ENCODE peak calls at places on chromosome X, in seven cellular contexts. One of them, this sample, is unnamed.

GRCh38 chrX:49610718-49611310 is 12.0 kb downstream of the GAGE1 start:
- DNase-seq in GM20000: no peak
- DNase-seq in body of pancreas: no peak
- DNase-seq in BJ: no peak
- DNase-seq in left ventricle myocardium inferior: no peak
- DNase-seq in cardiac fibroblast: no peak
- DNase-seq in choroid plexus epithelial cell: no peak
- DNase-seq in this sample: no peak

GRCh38 chrX:112513154-112513553 is 166.6 kb downstream of the LHFPL1 start:
- DNase-seq in left ventricle myocardium inferior: no peak
- DNase-seq in cardiac fibroblast: no peak
- DNase-seq in choroid plexus epithelial cell: peak; percentile 1
- DNase-seq in GM20000: no peak
- DNase-seq in BJ: no peak
- DNase-seq in body of pancreas: no peak
- DNase-seq in this sample: no peak

GRCh38 chrX:152901816-152902501 is 4.1 kb downstream of the ZNF185 start:
- DNase-seq in left ventricle myocardium inferior: no peak
- DNase-seq in body of pancreas: no peak
- DNase-seq in GM20000: no peak
- DNase-seq in cardiac fibroblast: no peak
- DNase-seq in BJ: no peak
- DNase-seq in choroid plexus epithelial cell: no peak
- DNase-seq in this sample: no peak

GRCh38 chrX:17634542-17635207 is 102.6 kb upstream of the SCML1 start:
- DNase-seq in cardiac fibroblast: no peak
- DNase-seq in BJ: no peak
- DNase-seq in choroid plexus epithelial cell: no peak
- DNase-seq in GM20000: no peak
- DNase-seq in body of pancreas: peak; percentile 43
- DNase-seq in left ventricle myocardium inferior: no peak
- DNase-seq in this sample: no peak

GRCh38 chrX:45445745-45446412 is 245.2 kb upstream of the DIPK2B start:
- DNase-seq in BJ: peak; percentile 56
- DNase-seq in left ventricle myocardium inferior: no peak
- DNase-seq in GM20000: no peak
- DNase-seq in cardiac fibroblast: peak; percentile 72
- DNase-seq in body of pancreas: no peak
- DNase-seq in choroid plexus epithelial cell: peak; percentile 73
- DNase-seq in this sample: no peak

GRCh38 chrX:116170444-116170843 is at the start of gene AGTR2:
- DNase-seq in cardiac fibroblast: no peak
- DNase-seq in left ventricle myocardium inferior: no peak
- DNase-seq in BJ: no peak
- DNase-seq in GM20000: no peak
- DNase-seq in body of pancreas: no peak
- DNase-seq in choroid plexus epithelial cell: no peak
- DNase-seq in this sample: no peak

GRCh38 chrX:69093960-69094935 is 71.0 kb downstream of the PJA1 start:
- DNase-seq in GM20000: peak; percentile 59
- DNase-seq in choroid plexus epithelial cell: peak; percentile 79
- DNase-seq in BJ: no peak
- DNase-seq in cardiac fibroblast: peak; percentile 72
- DNase-seq in left ventricle myocardium inferior: no peak
- DNase-seq in body of pancreas: peak; percentile 67
- DNase-seq in this sample: peak; percentile 8

GRCh38 chrX:49761481-49761880 is 65.7 kb upstream of the PAGE1 start:
- DNase-seq in choroid plexus epithelial cell: peak; percentile 41
- DNase-seq in cardiac fibroblast: peak; percentile 12
- DNase-seq in left ventricle myocardium inferior: no peak
- DNase-seq in body of pancreas: peak; percentile 25
- DNase-seq in BJ: no peak
- DNase-seq in GM20000: peak; percentile 16
- DNase-seq in this sample: no peak

GRCh38 chrX:23901065-23901464 is 6.7 kb downstream of the APOO start:
- DNase-seq in GM20000: no peak
- DNase-seq in left ventricle myocardium inferior: no peak
- DNase-seq in BJ: no peak
- DNase-seq in body of pancreas: no peak
- DNase-seq in cardiac fibroblast: peak; percentile 79
- DNase-seq in choroid plexus epithelial cell: peak; percentile 86
- DNase-seq in this sample: no peak

GRCh38 chrX:119455264-119455663 is 13.0 kb upstream of the SLC25A5 start:
- DNase-seq in body of pancreas: no peak
- DNase-seq in GM20000: no peak
- DNase-seq in cardiac fibroblast: no peak
- DNase-seq in BJ: no peak
- DNase-seq in choroid plexus epithelial cell: peak; percentile 27
- DNase-seq in left ventricle myocardium inferior: no peak
- DNase-seq in this sample: no peak

GRCh38 chrX:153794897-153795816 is 689 bp downstream of the SSR4 start:
- DNase-seq in choroid plexus epithelial cell: no peak
- DNase-seq in body of pancreas: no peak
- DNase-seq in cardiac fibroblast: peak; percentile 10
- DNase-seq in BJ: no peak
- DNase-seq in GM20000: no peak
- DNase-seq in left ventricle myocardium inferior: no peak
- DNase-seq in this sample: no peak

GRCh38 chrX:2794336-2794735 is 34.4 kb upstream of the GYG2 start:
- DNase-seq in BJ: no peak
- DNase-seq in left ventricle myocardium inferior: no peak
- DNase-seq in body of pancreas: no peak
- DNase-seq in cardiac fibroblast: no peak
- DNase-seq in choroid plexus epithelial cell: no peak
- DNase-seq in GM20000: no peak
- DNase-seq in this sample: no peak

GRCh38 chrX:96763608-96764007 is 79.0 kb downstream of the DIAPH2 start:
- DNase-seq in left ventricle myocardium inferior: no peak
- DNase-seq in body of pancreas: no peak
- DNase-seq in BJ: no peak
- DNase-seq in cardiac fibroblast: no peak
- DNase-seq in GM20000: no peak
- DNase-seq in choroid plexus epithelial cell: no peak
- DNase-seq in this sample: no peak
- TF ChIP-seq CTCF in left ventricle myocardium inferior: no peak
- TF ChIP-seq CTCF in body of pancreas: no peak
- TF ChIP-seq CTCF in BJ: no peak
- TF ChIP-seq CTCF in cardiac fibroblast: no peak
- TF ChIP-seq CTCF in GM20000: no peak
- TF ChIP-seq CTCF in choroid plexus epithelial cell: no peak
- TF ChIP-seq CTCF in this sample: no peak

GRCh38 chrX:47026198-47026597 is 52.0 kb upstream of the RGN start:
- DNase-seq in choroid plexus epithelial cell: no peak
- DNase-seq in left ventricle myocardium inferior: no peak
- DNase-seq in GM20000: no peak
- DNase-seq in body of pancreas: no peak
- DNase-seq in BJ: no peak
- DNase-seq in cardiac fibroblast: no peak
- DNase-seq in this sample: no peak

GRCh38 chrX:47030339-47030738 is 47.9 kb upstream of the RGN start:
- DNase-seq in left ventricle myocardium inferior: no peak
- DNase-seq in GM20000: peak; percentile 18
- DNase-seq in BJ: no peak
- DNase-seq in cardiac fibroblast: peak; percentile 77
- DNase-seq in choroid plexus epithelial cell: peak; percentile 78
- DNase-seq in body of pancreas: no peak
- DNase-seq in this sample: peak; percentile 39
- TF ChIP-seq CTCF in left ventricle myocardium inferior: peak; percentile 64
- TF ChIP-seq CTCF in GM20000: no peak
- TF ChIP-seq CTCF in BJ: peak; percentile 44
- TF ChIP-seq CTCF in cardiac fibroblast: peak; percentile 29
- TF ChIP-seq CTCF in choroid plexus epithelial cell: peak; percentile 49
- TF ChIP-seq CTCF in body of pancreas: peak; percentile 47
- TF ChIP-seq CTCF in this sample: peak; percentile 43

GRCh38 chrX:71283409-71284143 is at the start of gene NONO:
- DNase-seq in cardiac fibroblast: peak; percentile 99
- DNase-seq in GM20000: peak; percentile 83
- DNase-seq in left ventricle myocardium inferior: peak; percentile 73
- DNase-seq in BJ: peak; percentile 85
- DNase-seq in body of pancreas: peak; percentile 86
- DNase-seq in choroid plexus epithelial cell: peak; percentile 99
- DNase-seq in this sample: peak; percentile 93
- TF ChIP-seq CTCF in cardiac fibroblast: no peak
- TF ChIP-seq CTCF in GM20000: no peak
- TF ChIP-seq CTCF in left ventricle myocardium inferior: no peak
- TF ChIP-seq CTCF in BJ: peak; percentile 23
- TF ChIP-seq CTCF in body of pancreas: no peak
- TF ChIP-seq CTCF in choroid plexus epithelial cell: peak; percentile 23
- TF ChIP-seq CTCF in this sample: peak; percentile 31

DNA sequence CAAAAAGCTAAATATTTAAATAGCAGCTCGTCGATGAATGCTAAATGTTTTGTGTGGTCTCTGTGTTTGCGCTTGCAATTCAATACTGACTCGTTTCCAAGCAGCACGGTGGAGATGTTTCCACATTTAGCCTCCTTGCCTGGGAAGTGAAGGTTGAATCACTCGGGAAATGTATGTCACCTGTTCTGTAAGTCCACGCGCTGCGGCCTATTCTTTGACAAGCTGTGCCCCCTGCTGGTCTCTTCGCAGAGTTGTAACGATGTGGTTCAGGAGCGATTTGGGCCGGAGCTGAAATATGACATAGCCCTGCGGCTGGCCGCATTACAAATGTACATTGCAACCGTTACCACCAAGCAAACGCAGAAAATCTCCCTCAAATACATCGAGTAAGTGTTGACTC is 89.6 kb upstream of the PRPS2 start:
- DNase-seq in choroid plexus epithelial cell: peak; percentile 57
- DNase-seq in cardiac fibroblast: peak; percentile 77
- DNase-seq in left ventricle myocardium inferior: peak; percentile 19
- DNase-seq in body of pancreas: peak; percentile 83
- DNase-seq in GM20000: peak; percentile 44
- DNase-seq in BJ: peak; percentile 1
- DNase-seq in this sample: peak; percentile 51
- TF ChIP-seq CTCF in choroid plexus epithelial cell: peak; percentile 61
- TF ChIP-seq CTCF in cardiac fibroblast: peak; percentile 52
- TF ChIP-seq CTCF in left ventricle myocardium inferior: peak; percentile 57
- TF ChIP-seq CTCF in body of pancreas: peak; percentile 66
- TF ChIP-seq CTCF in GM20000: peak; percentile 34
- TF ChIP-seq CTCF in BJ: peak; percentile 58
- TF ChIP-seq CTCF in this sample: peak; percentile 59

GRCh38 chrX:130110379-130111219 is at the start of gene ELF4:
- DNase-seq in left ventricle myocardium inferior: peak; percentile 49
- DNase-seq in GM20000: peak; percentile 85
- DNase-seq in choroid plexus epithelial cell: peak; percentile 58
- DNase-seq in cardiac fibroblast: peak; percentile 73
- DNase-seq in BJ: no peak
- DNase-seq in body of pancreas: peak; percentile 54
- DNase-seq in this sample: no peak
- TF ChIP-seq CTCF in left ventricle myocardium inferior: no peak
- TF ChIP-seq CTCF in GM20000: no peak
- TF ChIP-seq CTCF in choroid plexus epithelial cell: no peak
- TF ChIP-seq CTCF in cardiac fibroblast: no peak
- TF ChIP-seq CTCF in BJ: no peak
- TF ChIP-seq CTCF in body of pancreas: no peak
- TF ChIP-seq CTCF in this sample: no peak

GRCh38 chrX:131791608-131792355 is 231.3 kb upstream of the STK26 start:
- DNase-seq in cardiac fibroblast: no peak
- DNase-seq in GM20000: no peak
- DNase-seq in body of pancreas: peak; percentile 36
- DNase-seq in left ventricle myocardium inferior: no peak
- DNase-seq in choroid plexus epithelial cell: no peak
- DNase-seq in BJ: no peak
- DNase-seq in this sample: no peak

GRCh38 chrX:131795442-131796229 is 227.5 kb upstream of the STK26 start:
- DNase-seq in BJ: no peak
- DNase-seq in left ventricle myocardium inferior: no peak
- DNase-seq in choroid plexus epithelial cell: no peak
- DNase-seq in cardiac fibroblast: no peak
- DNase-seq in body of pancreas: peak; percentile 67
- DNase-seq in GM20000: no peak
- DNase-seq in this sample: no peak

GRCh38 chrX:131792356-131792749 is 230.7 kb upstream of the STK26 start:
- DNase-seq in left ventricle myocardium inferior: no peak
- DNase-seq in body of pancreas: peak; percentile 95
- DNase-seq in choroid plexus epithelial cell: no peak
- DNase-seq in GM20000: no peak
- DNase-seq in cardiac fibroblast: no peak
- DNase-seq in BJ: no peak
- DNase-seq in this sample: no peak

GRCh38 chrX:131789664-131790063 is 233.4 kb upstream of the STK26 start:
- DNase-seq in left ventricle myocardium inferior: no peak
- DNase-seq in GM20000: peak; percentile 32
- DNase-seq in body of pancreas: no peak
- DNase-seq in choroid plexus epithelial cell: no peak
- DNase-seq in BJ: no peak
- DNase-seq in cardiac fibroblast: no peak
- DNase-seq in this sample: no peak

GRCh38 chrX:131792789-131793462 is 230.2 kb upstream of the STK26 start:
- DNase-seq in choroid plexus epithelial cell: peak; percentile 44
- DNase-seq in cardiac fibroblast: no peak
- DNase-seq in GM20000: no peak
- DNase-seq in left ventricle myocardium inferior: no peak
- DNase-seq in BJ: no peak
- DNase-seq in body of pancreas: peak; percentile 93
- DNase-seq in this sample: no peak
- TF ChIP-seq CTCF in choroid plexus epithelial cell: no peak
- TF ChIP-seq CTCF in cardiac fibroblast: no peak
- TF ChIP-seq CTCF in GM20000: no peak
- TF ChIP-seq CTCF in left ventricle myocardium inferior: peak; percentile 34
- TF ChIP-seq CTCF in BJ: no peak
- TF ChIP-seq CTCF in body of pancreas: no peak
- TF ChIP-seq CTCF in this sample: no peak

GRCh38 chrX:131752493-131753198 is 208.8 kb downstream of the OR13H1 start:
- DNase-seq in cardiac fibroblast: no peak
- DNase-seq in left ventricle myocardium inferior: no peak
- DNase-seq in body of pancreas: peak; percentile 91
- DNase-seq in choroid plexus epithelial cell: no peak
- DNase-seq in BJ: no peak
- DNase-seq in GM20000: no peak
- DNase-seq in this sample: no peak
- TF ChIP-seq CTCF in cardiac fibroblast: no peak
- TF ChIP-seq CTCF in left ventricle myocardium inferior: no peak
- TF ChIP-seq CTCF in body of pancreas: no peak
- TF ChIP-seq CTCF in choroid plexus epithelial cell: no peak
- TF ChIP-seq CTCF in BJ: no peak
- TF ChIP-seq CTCF in GM20000: no peak
- TF ChIP-seq CTCF in this sample: no peak

DNA sequence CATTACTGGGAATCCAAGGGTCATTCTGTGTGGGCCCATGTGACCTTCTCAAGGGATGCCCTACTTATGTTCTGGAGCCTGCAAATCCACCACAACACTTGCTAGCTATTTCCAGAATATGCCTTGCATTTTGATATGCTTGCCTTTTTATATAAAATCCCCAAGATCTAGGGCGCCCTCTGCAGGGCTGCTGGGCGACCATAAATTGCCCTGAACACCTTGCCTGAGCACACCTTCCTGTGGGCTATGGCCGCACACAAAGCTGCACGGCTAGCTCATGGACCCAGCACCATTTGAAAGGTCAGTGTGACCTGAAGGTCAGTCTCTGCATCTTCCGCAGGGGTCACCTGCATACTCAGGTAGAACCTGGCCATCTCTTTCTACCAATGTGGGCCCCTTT is 311.7 kb downstream of the NLGN4X start:
- DNase-seq in left ventricle myocardium inferior: no peak
- DNase-seq in choroid plexus epithelial cell: no peak
- DNase-seq in body of pancreas: no peak
- DNase-seq in BJ: no peak
- DNase-seq in cardiac fibroblast: no peak
- DNase-seq in GM20000: no peak
- DNase-seq in this sample: no peak
- TF ChIP-seq CTCF in left ventricle myocardium inferior: no peak
- TF ChIP-seq CTCF in choroid plexus epithelial cell: no peak
- TF ChIP-seq CTCF in body of pancreas: no peak
- TF ChIP-seq CTCF in BJ: no peak
- TF ChIP-seq CTCF in cardiac fibroblast: no peak
- TF ChIP-seq CTCF in GM20000: no peak
- TF ChIP-seq CTCF in this sample: no peak

GRCh38 chrX:140661657-140662056 is 47.9 kb upstream of the LINC00632 start:
- DNase-seq in GM20000: no peak
- DNase-seq in choroid plexus epithelial cell: peak; percentile 11
- DNase-seq in left ventricle myocardium inferior: no peak
- DNase-seq in cardiac fibroblast: no peak
- DNase-seq in BJ: no peak
- DNase-seq in body of pancreas: no peak
- DNase-seq in this sample: no peak
- TF ChIP-seq CTCF in GM20000: no peak
- TF ChIP-seq CTCF in choroid plexus epithelial cell: peak; percentile 16
- TF ChIP-seq CTCF in left ventricle myocardium inferior: no peak
- TF ChIP-seq CTCF in cardiac fibroblast: no peak
- TF ChIP-seq CTCF in BJ: no peak
- TF ChIP-seq CTCF in body of pancreas: no peak
- TF ChIP-seq CTCF in this sample: no peak